ENCODE peak calls at places on chromosomes 7 and 10, in eight cellular contexts. F is stimulated activated CD4-positive, alpha-beta T cell treated with anti-CD3 and anti-CD28 coated beads, Interleukin-15, amount 100 ng/mL, for 24 hours; S is activated CD4-positive, alpha-beta T cell treated with anti-CD3 and anti-CD28 coated beads for 48 hours; B is activated naive CD4-positive, alpha-beta T cell treated with anti-CD3 and anti-CD28 coated beads for 36 hours; N is Calu3; K is MCF 10A; R is stimulated activated CD8-positive, alpha-beta memory T cell treated with anti-CD3 and anti-CD28 coated beads, Interleukin-4, amount 100 ng/mL, for 4 hours; T is lower leg skin. G is an unnamed sample.

GRCh38 chr7:69109131-69109740 is 489.0 kb upstream of the AUTS2 start:
- DNase-seq in R (no peak), B (no peak), N (no peak), T (peak; percentile 32), F (no peak), K (no peak), S (no peak), G (no peak)

GRCh38 chr7:2099036-2099957 is 133.4 kb downstream of the MAD1L1 start:
- DNase-seq in F (peak; percentile 58), R (no peak), K (no peak), N (no peak), S (peak; percentile 48), T (no peak), B (peak; percentile 64), G (no peak)

GRCh38 chr7:157828190-157828589 is 491.4 kb downstream of the DNAJB6 start:
- DNase-seq in K (no peak), T (no peak), R (no peak), F (no peak), N (no peak), S (no peak), B (no peak), G (no peak)

GRCh38 chr10:89210794-89211425 is 3.8 kb upstream of the CH25H start:
- DNase-seq in R (no peak), F (no peak), T (no peak), S (no peak), B (no peak), N (no peak), K (no peak), G (no peak)

GRCh38 chr7:114422478-114423217 is 8.0 kb downstream of the FOXP2 start:
- DNase-seq in R (no peak), B (no peak), T (no peak), N (no peak), S (no peak), K (peak; percentile 11), F (no peak), G (no peak)

GRCh38 chr10:3978174-3978573 is 193.2 kb upstream of the KLF6 start:
- DNase-seq in K (no peak), N (no peak), B (no peak), T (no peak), S (no peak), R (no peak), F (no peak), G (no peak)

GRCh38 chr7:101717986-101718746 is 89.1 kb upstream of the MYL10 start:
- DNase-seq in S (no peak), N (no peak), B (no peak), T (no peak), K (no peak), R (no peak), F (no peak), G (no peak)

GRCh38 chr10:11353229-11353896 is 258.1 kb downstream of the USP6NL start:
- DNase-seq in T (peak; percentile 42), K (no peak), B (peak; percentile 19), N (no peak), S (no peak), R (no peak), F (no peak), G (no peak)

GRCh38 chr10:110446954-110447608 is 50.6 kb upstream of the DUSP5 start:
- DNase-seq in R (no peak), T (peak; percentile 72), B (no peak), F (no peak), S (no peak), K (peak; percentile 95), N (no peak), G (no peak)

GRCh38 chr7:139825666-139826290 is 3.3 kb upstream of the TBXAS1 start:
- DNase-seq in K (peak; percentile 34), R (no peak), T (peak; percentile 50), F (no peak), S (no peak), N (peak; percentile 59), B (no peak), G (no peak)

GRCh38 chr7:133843341-133843740 is 283.8 kb upstream of the LRGUK start:
- DNase-seq in R (no peak), S (no peak), B (no peak), N (no peak), K (no peak), T (no peak), F (no peak), G (no peak)

GRCh38 chr10:104297697-104298660 is 29.0 kb downstream of the GSTO2 start:
- DNase-seq in B (peak; percentile 63), F (peak; percentile 55), R (no peak), N (peak; percentile 13), T (peak; percentile 84), S (peak; percentile 70), K (no peak), G (no peak)

GRCh38 chr10:131199646-131200045 is 111.9 kb downstream of the TCERG1L start:
- DNase-seq in F (no peak), S (no peak), R (no peak), B (no peak), K (no peak), N (no peak), T (peak; percentile 32), G (no peak)

GRCh38 chr7:10888861-10889260 is 84.8 kb upstream of the PHF14 start:
- DNase-seq in T (no peak), F (peak; percentile 4), B (peak; percentile 8), S (no peak), R (no peak), N (no peak), K (no peak), G (no peak)

GRCh38 chr10:46293832-46294640 is 7.2 kb downstream of the ANTXRL start:
- DNase-seq in R (no peak), B (no peak), F (no peak), S (no peak), K (peak; percentile 53), N (peak; percentile 77), T (peak; percentile 79), G (no peak)

GRCh38 chr10:70845261-70845660 is 29.5 kb downstream of the SGPL1 start:
- DNase-seq in N (no peak), T (no peak), S (no peak), R (no peak), B (no peak), F (no peak), K (no peak), G (no peak)

GRCh38 chr7:106841896-106842390 is 23.1 kb upstream of the PIK3CG start:
- DNase-seq in K (no peak), N (no peak), T (no peak), S (no peak), B (no peak), F (no peak), R (no peak), G (no peak)

GRCh38 chr7:64180989-64181388 is 26.0 kb upstream of the ZNF735 start:
- DNase-seq in S (peak; percentile 34), B (peak; percentile 38), N (no peak), K (peak; percentile 2), R (no peak), T (no peak), F (peak; percentile 16), G (no peak)

GRCh38 chr10:68139451-68140272 is 30.4 kb downstream of the MYPN start:
- DNase-seq in K (no peak), R (no peak), S (no peak), B (no peak), F (no peak), N (no peak), T (no peak), G (no peak)

GRCh38 chr10:76190871-76191270 is 759.4 kb downstream of the LRMDA start:
- DNase-seq in K (no peak), F (no peak), S (no peak), B (no peak), N (no peak), R (no peak), T (no peak), G (no peak)

GRCh38 chr10:11819027-11819426 is 4.1 kb upstream of the PROSER2 start:
- DNase-seq in F (no peak), T (no peak), B (no peak), S (no peak), N (no peak), R (no peak), K (no peak), G (no peak)

GRCh38 chr10:117005454-117006055 is 568 bp upstream of the SHTN1 start:
- DNase-seq in F (no peak), B (no peak), R (no peak), T (no peak), N (peak; percentile 51), K (no peak), S (no peak), G (no peak)

GRCh38 chr7:135260930-135261721 is 27.5 kb downstream of the STRA8 start:
- DNase-seq in B (no peak), F (no peak), R (no peak), N (no peak), S (no peak), K (no peak), T (no peak), G (no peak)

GRCh38 chr10:121541450-121541849 is 56.8 kb downstream of the FGFR2 start:
- DNase-seq in F (no peak), K (no peak), R (no peak), B (no peak), T (no peak), N (no peak), S (no peak), G (no peak)

GRCh38 chr7:73622909-73623797 is 1.2 kb downstream of the MLXIPL start:
- DNase-seq in S (no peak), N (no peak), F (no peak), T (peak; percentile 94), B (no peak), R (no peak), K (no peak), G (no peak)

GRCh38 chr7:47454066-47454950 is 127.6 kb downstream of the TNS3 start:
- DNase-seq in F (no peak), B (no peak), S (no peak), K (no peak), T (no peak), R (no peak), N (no peak), G (no peak)

GRCh38 chr10:24730811-24731210 is 7.1 kb upstream of the ARHGAP21 start:
- DNase-seq in F (no peak), R (no peak), S (no peak), T (no peak), B (no peak), K (no peak), N (no peak), G (no peak)

GRCh38 chr10:123464428-123465323 is 201.5 kb upstream of the GPR26 start:
- DNase-seq in R (no peak), T (no peak), B (no peak), F (no peak), N (no peak), K (no peak), S (no peak), G (no peak)

GRCh38 chr7:49852619-49853462 is 79.4 kb downstream of the VWC2 start:
- DNase-seq in S (peak; percentile 15), K (peak; percentile 66), R (no peak), B (peak; percentile 46), F (peak; percentile 36), N (peak; percentile 68), T (peak; percentile 83), G (no peak)

GRCh38 chr7:129367700-129368388 is 66.4 kb upstream of the STRIP2 start:
- DNase-seq in T (peak; percentile 95), R (peak; percentile 27), F (peak; percentile 86), S (peak; percentile 89), B (peak; percentile 93), K (peak; percentile 73), N (peak; percentile 84), G (peak; percentile 2)

GRCh38 chr7:114832906-114833595 is 88.8 kb upstream of the MDFIC start:
- DNase-seq in R (no peak), K (no peak), N (no peak), S (no peak), F (no peak), B (peak; percentile 12), T (no peak), G (no peak)

GRCh38 chr10:571643-572042 is 117.8 kb downstream of the DIP2C start:
- DNase-seq in F (no peak), T (peak; percentile 72), K (no peak), N (no peak), R (no peak), B (no peak), S (no peak), G (no peak)

GRCh38 chr10:52483587-52483986 is 169.5 kb downstream of the DKK1 start:
- DNase-seq in S (no peak), T (no peak), N (no peak), K (peak; percentile 27), F (no peak), B (no peak), R (no peak), G (no peak)

GRCh38 chr7:89666436-89666835 is 487.8 kb upstream of the STEAP1 start:
- DNase-seq in T (no peak), K (no peak), R (no peak), F (no peak), S (no peak), N (no peak), B (no peak), G (no peak)

G was measured in esophagus squamous epithelium.